ENCODE peak calls at places on chromosomes 11 and 22, in seven cellular contexts. One of them, this sample, is unnamed.

GRCh38 chr11:45899086-45899447 is 8.0 kb downstream of the FREY1 start:
- DNase-seq in WERI-Rb-1: no peak
- DNase-seq in GM13976: no peak
- DNase-seq in GM12865: no peak
- DNase-seq in epithelial cell of esophagus: no peak
- DNase-seq in lower leg skin: no peak
- DNase-seq in WTC11: no peak
- DNase-seq in this sample: no peak

GRCh38 chr11:12397953-12398352 is 20.6 kb downstream of the PARVA start:
- DNase-seq in WERI-Rb-1: no peak
- DNase-seq in GM13976: no peak
- DNase-seq in GM12865: no peak
- DNase-seq in epithelial cell of esophagus: peak; percentile 38
- DNase-seq in lower leg skin: no peak
- DNase-seq in WTC11: no peak
- DNase-seq in this sample: no peak

GRCh38 chr11:74641905-74642304 is 49.5 kb downstream of the POLD3 start:
- DNase-seq in WERI-Rb-1: peak; percentile 43
- DNase-seq in GM13976: no peak
- DNase-seq in GM12865: no peak
- DNase-seq in epithelial cell of esophagus: no peak
- DNase-seq in lower leg skin: no peak
- DNase-seq in WTC11: no peak
- DNase-seq in this sample: no peak

GRCh38 chr11:95338430-95338991 is 107.5 kb upstream of the SESN3 start:
- DNase-seq in WERI-Rb-1: no peak
- DNase-seq in GM13976: no peak
- DNase-seq in GM12865: no peak
- DNase-seq in epithelial cell of esophagus: peak; percentile 37
- DNase-seq in lower leg skin: peak; percentile 66
- DNase-seq in WTC11: no peak
- DNase-seq in this sample: no peak

GRCh38 chr22:42791721-42792452 is 65.2 kb downstream of the ARFGAP3 start:
- DNase-seq in WERI-Rb-1: peak; percentile 49
- DNase-seq in GM13976: no peak
- DNase-seq in GM12865: no peak
- DNase-seq in epithelial cell of esophagus: no peak
- DNase-seq in lower leg skin: no peak
- DNase-seq in WTC11: no peak
- DNase-seq in this sample: no peak

GRCh38 chr11:114042234-114042633 is 17.3 kb upstream of the ZBTB16 start:
- DNase-seq in WERI-Rb-1: no peak
- DNase-seq in GM13976: no peak
- DNase-seq in GM12865: no peak
- DNase-seq in epithelial cell of esophagus: no peak
- DNase-seq in lower leg skin: no peak
- DNase-seq in WTC11: no peak
- DNase-seq in this sample: no peak

GRCh38 chr22:33932997-33933396 is 12.7 kb upstream of the LARGE1 start:
- DNase-seq in WERI-Rb-1: no peak
- DNase-seq in GM13976: no peak
- DNase-seq in GM12865: peak; percentile 22
- DNase-seq in epithelial cell of esophagus: peak; percentile 21
- DNase-seq in lower leg skin: no peak
- DNase-seq in WTC11: no peak
- DNase-seq in this sample: no peak

GRCh38 chr11:66546368-66546965 is at the start of gene ACTN3:
- DNase-seq in WERI-Rb-1: no peak
- DNase-seq in GM13976: peak; percentile 67
- DNase-seq in GM12865: peak; percentile 32
- DNase-seq in epithelial cell of esophagus: peak; percentile 23
- DNase-seq in lower leg skin: no peak
- DNase-seq in WTC11: peak; percentile 81
- DNase-seq in this sample: peak; percentile 32

GRCh38 chr22:37176464-37177061 is 11.5 kb downstream of the C1QTNF6 start:
- DNase-seq in WERI-Rb-1: peak; percentile 88
- DNase-seq in GM13976: peak; percentile 67
- DNase-seq in GM12865: peak; percentile 31
- DNase-seq in epithelial cell of esophagus: no peak
- DNase-seq in lower leg skin: peak; percentile 69
- DNase-seq in WTC11: no peak
- DNase-seq in this sample: peak; percentile 12

GRCh38 chr11:24489477-24489876 is 7.4 kb upstream of the LUZP2 start:
- DNase-seq in WERI-Rb-1: no peak
- DNase-seq in GM13976: no peak
- DNase-seq in GM12865: no peak
- DNase-seq in epithelial cell of esophagus: no peak
- DNase-seq in lower leg skin: no peak
- DNase-seq in WTC11: no peak
- DNase-seq in this sample: no peak

GRCh38 chr11:71267807-71268421 is 15.5 kb upstream of the SHANK2 start:
- DNase-seq in WERI-Rb-1: no peak
- DNase-seq in GM13976: no peak
- DNase-seq in GM12865: no peak
- DNase-seq in epithelial cell of esophagus: no peak
- DNase-seq in lower leg skin: no peak
- DNase-seq in WTC11: no peak
- DNase-seq in this sample: no peak

GRCh38 chr11:76496174-76496573 is 51.4 kb downstream of the EMSY start:
- DNase-seq in WERI-Rb-1: no peak
- DNase-seq in GM13976: no peak
- DNase-seq in GM12865: no peak
- DNase-seq in epithelial cell of esophagus: no peak
- DNase-seq in lower leg skin: no peak
- DNase-seq in WTC11: no peak
- DNase-seq in this sample: no peak

GRCh38 chr22:24706732-24707476 is 67.6 kb downstream of the PIWIL3 start:
- DNase-seq in WERI-Rb-1: no peak
- DNase-seq in GM13976: no peak
- DNase-seq in GM12865: no peak
- DNase-seq in epithelial cell of esophagus: peak; percentile 11
- DNase-seq in lower leg skin: no peak
- DNase-seq in WTC11: no peak
- DNase-seq in this sample: no peak

GRCh38 chr11:124071622-124071948 is 30.5 kb upstream of the OR10G7 start:
- DNase-seq in WERI-Rb-1: no peak
- DNase-seq in GM13976: no peak
- DNase-seq in GM12865: no peak
- DNase-seq in epithelial cell of esophagus: no peak
- DNase-seq in lower leg skin: no peak
- DNase-seq in WTC11: no peak
- DNase-seq in this sample: no peak
- TF ChIP-seq CTCF in WERI-Rb-1: no peak
- TF ChIP-seq CTCF in GM13976: no peak
- TF ChIP-seq CTCF in GM12865: no peak
- TF ChIP-seq CTCF in epithelial cell of esophagus: no peak
- TF ChIP-seq CTCF in lower leg skin: no peak
- TF ChIP-seq CTCF in WTC11: no peak
- TF ChIP-seq CTCF in this sample: no peak

GRCh38 chr11:2553886-2554285 is 109.1 kb downstream of the KCNQ1 start:
- DNase-seq in WERI-Rb-1: no peak
- DNase-seq in GM13976: no peak
- DNase-seq in GM12865: no peak
- DNase-seq in epithelial cell of esophagus: no peak
- DNase-seq in lower leg skin: no peak
- DNase-seq in WTC11: no peak
- DNase-seq in this sample: no peak
- TF ChIP-seq CTCF in WERI-Rb-1: no peak
- TF ChIP-seq CTCF in GM13976: no peak
- TF ChIP-seq CTCF in GM12865: no peak
- TF ChIP-seq CTCF in epithelial cell of esophagus: no peak
- TF ChIP-seq CTCF in lower leg skin: no peak
- TF ChIP-seq CTCF in WTC11: no peak
- TF ChIP-seq CTCF in this sample: no peak

GRCh38 chr11:1870721-1871466 is 18.0 kb downstream of the LSP1 start:
- DNase-seq in WERI-Rb-1: no peak
- DNase-seq in GM13976: no peak
- DNase-seq in GM12865: no peak
- DNase-seq in epithelial cell of esophagus: no peak
- DNase-seq in lower leg skin: no peak
- DNase-seq in WTC11: no peak
- DNase-seq in this sample: peak; percentile 23

GRCh38 chr11:1868636-1869291 is 15.9 kb downstream of the LSP1 start:
- DNase-seq in WERI-Rb-1: no peak
- DNase-seq in GM13976: no peak
- DNase-seq in GM12865: no peak
- DNase-seq in epithelial cell of esophagus: no peak
- DNase-seq in lower leg skin: no peak
- DNase-seq in WTC11: no peak
- DNase-seq in this sample: no peak

GRCh38 chr11:1868056-1868635 is 15.3 kb downstream of the LSP1 start:
- DNase-seq in WERI-Rb-1: no peak
- DNase-seq in GM13976: no peak
- DNase-seq in GM12865: no peak
- DNase-seq in epithelial cell of esophagus: no peak
- DNase-seq in lower leg skin: no peak
- DNase-seq in WTC11: no peak
- DNase-seq in this sample: no peak

GRCh38 chr11:1870326-1870696 is 17.4 kb downstream of the LSP1 start:
- DNase-seq in WERI-Rb-1: no peak
- DNase-seq in GM13976: no peak
- DNase-seq in GM12865: no peak
- DNase-seq in epithelial cell of esophagus: no peak
- DNase-seq in lower leg skin: no peak
- DNase-seq in WTC11: no peak
- DNase-seq in this sample: no peak

GRCh38 chr11:1869427-1870325 is 16.8 kb downstream of the LSP1 start:
- DNase-seq in WERI-Rb-1: no peak
- DNase-seq in GM13976: no peak
- DNase-seq in GM12865: no peak
- DNase-seq in epithelial cell of esophagus: no peak
- DNase-seq in lower leg skin: no peak
- DNase-seq in WTC11: peak; percentile 26
- DNase-seq in this sample: no peak
- TF ChIP-seq CTCF in WERI-Rb-1: peak; percentile 6
- TF ChIP-seq CTCF in GM13976: no peak
- TF ChIP-seq CTCF in GM12865: no peak
- TF ChIP-seq CTCF in epithelial cell of esophagus: no peak
- TF ChIP-seq CTCF in lower leg skin: no peak
- TF ChIP-seq CTCF in WTC11: no peak
- TF ChIP-seq CTCF in this sample: no peak

GRCh38 chr11:93704237-93704636 is 37.1 kb downstream of the TAF1D start:
- DNase-seq in WERI-Rb-1: no peak
- DNase-seq in GM13976: no peak
- DNase-seq in GM12865: no peak
- DNase-seq in epithelial cell of esophagus: no peak
- DNase-seq in lower leg skin: no peak
- DNase-seq in WTC11: peak; percentile 17
- DNase-seq in this sample: no peak
- TF ChIP-seq CTCF in WERI-Rb-1: no peak
- TF ChIP-seq CTCF in GM13976: no peak
- TF ChIP-seq CTCF in GM12865: no peak
- TF ChIP-seq CTCF in epithelial cell of esophagus: peak; percentile 20
- TF ChIP-seq CTCF in lower leg skin: no peak
- TF ChIP-seq CTCF in WTC11: no peak
- TF ChIP-seq CTCF in this sample: no peak

GRCh38 chr11:116387623-116388022 is 385.2 kb downstream of the BUD13 start:
- DNase-seq in WERI-Rb-1: peak; percentile 81
- DNase-seq in GM13976: no peak
- DNase-seq in GM12865: no peak
- DNase-seq in epithelial cell of esophagus: no peak
- DNase-seq in lower leg skin: no peak
- DNase-seq in WTC11: no peak
- DNase-seq in this sample: no peak
- TF ChIP-seq CTCF in WERI-Rb-1: no peak
- TF ChIP-seq CTCF in GM13976: no peak
- TF ChIP-seq CTCF in GM12865: no peak
- TF ChIP-seq CTCF in epithelial cell of esophagus: no peak
- TF ChIP-seq CTCF in lower leg skin: no peak
- TF ChIP-seq CTCF in WTC11: no peak
- TF ChIP-seq CTCF in this sample: no peak

GRCh38 chr11:116787786-116788486 is at the start of gene ZPR1:
- DNase-seq in WERI-Rb-1: peak; percentile 67
- DNase-seq in GM13976: peak; percentile 94
- DNase-seq in GM12865: peak; percentile 76
- DNase-seq in epithelial cell of esophagus: peak; percentile 72
- DNase-seq in lower leg skin: peak; percentile 76
- DNase-seq in WTC11: peak; percentile 72
- DNase-seq in this sample: peak; percentile 82
- TF ChIP-seq CTCF in WERI-Rb-1: no peak
- TF ChIP-seq CTCF in GM13976: no peak
- TF ChIP-seq CTCF in GM12865: no peak
- TF ChIP-seq CTCF in epithelial cell of esophagus: no peak
- TF ChIP-seq CTCF in lower leg skin: no peak
- TF ChIP-seq CTCF in WTC11: no peak
- TF ChIP-seq CTCF in this sample: no peak

DNA sequence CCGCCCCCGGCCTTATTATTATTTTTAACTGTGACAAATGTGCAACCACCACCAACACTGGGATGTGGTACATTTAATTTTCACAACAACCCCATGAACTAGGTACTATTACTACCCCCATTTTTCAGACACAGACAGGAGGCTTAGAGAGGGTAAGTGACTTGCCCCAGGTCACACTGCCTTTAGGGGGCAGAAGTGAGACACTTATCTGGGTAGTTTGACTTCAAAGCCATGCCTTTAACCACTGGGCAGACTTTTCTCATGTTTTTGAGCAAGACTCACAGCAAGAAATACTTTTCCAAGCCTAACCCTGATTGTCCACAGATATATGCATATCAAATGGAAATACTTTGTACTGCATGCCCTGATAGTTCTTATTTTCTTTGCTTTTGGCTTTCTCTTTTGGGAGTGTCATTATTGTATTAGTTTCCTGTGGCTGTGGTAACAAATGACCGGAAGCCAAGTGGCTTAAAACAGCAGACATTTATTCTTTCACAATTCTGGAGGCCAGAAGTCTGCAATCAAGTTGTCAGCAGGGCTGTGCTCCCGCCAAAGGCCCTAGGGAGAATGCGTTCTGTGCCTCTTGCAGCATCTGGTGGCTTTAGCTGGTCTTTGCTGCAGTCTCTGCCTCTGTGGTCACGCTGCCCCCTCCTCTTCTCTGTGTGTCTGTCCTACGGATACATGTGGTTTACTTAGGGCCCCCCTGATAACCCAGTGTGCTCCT is 110.8 kb downstream of the GRIK4 start:
- DNase-seq in WERI-Rb-1: no peak
- DNase-seq in GM13976: no peak
- DNase-seq in GM12865: peak; percentile 71
- DNase-seq in epithelial cell of esophagus: no peak
- DNase-seq in lower leg skin: no peak
- DNase-seq in WTC11: peak; percentile 46
- DNase-seq in this sample: peak; percentile 54
- TF ChIP-seq CTCF in WERI-Rb-1: peak; percentile 45
- TF ChIP-seq CTCF in GM13976: peak; percentile 24
- TF ChIP-seq CTCF in GM12865: peak; percentile 46
- TF ChIP-seq CTCF in epithelial cell of esophagus: peak; percentile 8
- TF ChIP-seq CTCF in lower leg skin: no peak
- TF ChIP-seq CTCF in WTC11: peak; percentile 50
- TF ChIP-seq CTCF in this sample: peak; percentile 52